ENCODE peak calls at places on chromosomes 1 and 21, in six cellular contexts. R, Q, X, O, P and B are unnamed samples.

GRCh38 chr1:209647212-209647611 is 5.0 kb downstream of the LAMB3 start:
- DNase-seq in R (no peak), Q (no peak), X (no peak), O (no peak), P (no peak), B (peak)

GRCh38 chr1:1353389-1354151 is 4.4 kb upstream of the DVL1 start:
- DNase-seq in R (no peak), Q (no peak), X (no peak), O (no peak), P (no peak), B (peak)

GRCh38 chr1:82161651-82162238 is 361.0 kb downstream of the ADGRL2 start:
- DNase-seq in R (no peak), Q (no peak), X (no peak), O (peak), P (no peak), B (no peak)

GRCh38 chr1:165143437-165144065 is 213.0 kb downstream of the LMX1A start:
- DNase-seq in R (peak), Q (no peak), X (no peak), O (no peak), P (peak), B (no peak)

GRCh38 chr1:162179121-162179520 is 109.6 kb downstream of the NOS1AP start:
- DNase-seq in R (no peak), Q (no peak), X (no peak), O (no peak), P (no peak), B (no peak)

GRCh38 chr1:99852648-99853047 is 2.5 kb downstream of the AGL start:
- DNase-seq in R (peak), Q (no peak), X (peak), O (no peak), P (no peak), B (no peak)

GRCh38 chr1:115890618-115891017 is 49.7 kb upstream of the NHLH2 start:
- DNase-seq in R (no peak), Q (no peak), X (no peak), O (no peak), P (no peak), B (no peak)

GRCh38 chr1:211643324-211644212 is 31.9 kb downstream of the NEK2 start:
- DNase-seq in R (no peak), Q (no peak), X (no peak), O (peak), P (peak), B (no peak)

GRCh38 chr21:32965281-32965680 is 60.5 kb upstream of the OLIG2 start:
- DNase-seq in R (no peak), Q (no peak), X (no peak), O (no peak), P (no peak), B (no peak)

GRCh38 chr1:86965012-86965826 is 50.8 kb downstream of the HS2ST1 start:
- DNase-seq in R (peak), Q (no peak), X (peak), O (peak), P (no peak), B (peak)